ENCODE peak calls at places on chromosomes 7 and 10, in five cellular contexts. W, A, B, H and N are unnamed samples.
A peak's percentile ranks its signal among the peaks of the same experiment; 100 is the strongest.

GRCh38 chr7:24982917-24983316 is 2.9 kb upstream of the OSBPL3 start:
- DNase-seq in W (no peak), A (no peak), B (no peak), H (no peak), N (no peak)

GRCh38 chr10:33661580-33662269 is 327.3 kb upstream of the NRP1 start:
- DNase-seq in W (no peak), A (peak; percentile 93), B (no peak), H (peak; percentile 57), N (peak; percentile 83)

GRCh38 chr7:95446618-95447017 is 11.8 kb upstream of the PON2 start:
- DNase-seq in W (no peak), A (no peak), B (no peak), H (no peak), N (no peak)

GRCh38 chr7:96131525-96131924 is 190.4 kb downstream of the SLC25A13 start:
- DNase-seq in W (no peak), A (no peak), B (no peak), H (no peak), N (no peak)

GRCh38 chr10:3091346-3091787 is 24.0 kb downstream of the PFKP start:
- DNase-seq in W (no peak), A (peak; percentile 33), B (no peak), H (peak; percentile 42), N (no peak)

GRCh38 chr7:17444673-17445072 is 146.2 kb downstream of the AHR start:
- DNase-seq in W (no peak), A (no peak), B (no peak), H (peak; percentile 65), N (no peak)

GRCh38 chr10:91901784-91902677 is 7.3 kb downstream of the FGFBP3 start:
- DNase-seq in W (no peak), A (peak; percentile 69), B (no peak), H (peak; percentile 82), N (no peak)

GRCh38 chr10:59366310-59366709 is 4.0 kb upstream of the FAM13C start:
- DNase-seq in W (no peak), A (no peak), B (no peak), H (no peak), N (no peak)

GRCh38 chr7:40008218-40008815 is 58.3 kb downstream of the CDK13 start:
- DNase-seq in W (no peak), A (peak; percentile 49), B (no peak), H (peak; percentile 12), N (no peak)

GRCh38 chr10:113450906-113451305 is 101.9 kb upstream of the HABP2 start:
- DNase-seq in W (no peak), A (no peak), B (no peak), H (no peak), N (no peak)

GRCh38 chr10:101986277-101986971 is 69.5 kb downstream of the ARMH3 start:
- DNase-seq in W (no peak), A (no peak), B (no peak), H (no peak), N (no peak)

GRCh38 chr7:19587291-19587690 is 121.5 kb downstream of the POLR1F start:
- DNase-seq in W (no peak), A (no peak), B (no peak), H (no peak), N (no peak)

GRCh38 chr10:33897255-33897893 is 562.9 kb upstream of the NRP1 start:
- DNase-seq in W (no peak), A (peak; percentile 27), B (no peak), H (peak; percentile 94), N (no peak)

GRCh38 chr10:46520381-46520780 is 36.1 kb downstream of the GPRIN2 start:
- DNase-seq in W (no peak), A (no peak), B (no peak), H (no peak), N (peak; percentile 32)

GRCh38 chr10:106402455-106402854 is 762.1 kb downstream of the SORCS1 start:
- DNase-seq in W (no peak), A (no peak), B (no peak), H (no peak), N (no peak)

GRCh38 chr10:97601268-97602215 is 12.0 kb downstream of the C10orf62 start:
- DNase-seq in W (no peak), A (no peak), B (no peak), H (no peak), N (peak; percentile 93)

GRCh38 chr7:138992052-138992531 is 10.9 kb upstream of the KIAA1549 start:
- DNase-seq in W (no peak), A (peak; percentile 83), B (no peak), H (no peak), N (no peak)

GRCh38 chr10:78512205-78512550 is 478.5 kb downstream of the RPS24 start:
- DNase-seq in W (no peak), A (no peak), B (no peak), H (no peak), N (no peak)

GRCh38 chr10:28535846-28536245 is 2.9 kb downstream of the WAC start:
- DNase-seq in W (no peak), A (no peak), B (no peak), H (no peak), N (no peak)

GRCh38 chr7:101315336-101315735 is 6.3 kb downstream of the IFT22 start:
- DNase-seq in W (no peak), A (peak; percentile 49), B (no peak), H (no peak), N (no peak)

GRCh38 chr10:120493411-120494312 is 36.6 kb downstream of the PLPP4 start:
- DNase-seq in W (no peak), A (no peak), B (no peak), H (no peak), N (no peak)

GRCh38 chr7:1922071-1922869 is 252.2 kb downstream of the ELFN1 start:
- DNase-seq in W (no peak), A (peak; percentile 66), B (no peak), H (no peak), N (no peak)

GRCh38 chr7:140304071-140304799 is 94.1 kb downstream of the SLC37A3 start:
- DNase-seq in W (no peak), A (no peak), B (no peak), H (no peak), N (no peak)

GRCh38 chr10:132628966-132629900 is 91.6 kb downstream of the INPP5A start:
- DNase-seq in W (no peak), A (no peak), B (no peak), H (no peak), N (peak; percentile 58)

GRCh38 chr7:74655785-74656420 is 1.6 kb upstream of the GTF2I start:
- DNase-seq in W (no peak), A (no peak), B (no peak), H (no peak), N (no peak)

GRCh38 chr10:75137533-75138438 is 26.3 kb downstream of the SAMD8 start:
- DNase-seq in W (no peak), A (peak; percentile 60), B (no peak), H (peak; percentile 58), N (no peak)

GRCh38 chr7:44282601-44283171 is 42.7 kb downstream of the CAMK2B start:
- DNase-seq in W (peak; percentile 0), A (no peak), B (no peak), H (no peak), N (peak; percentile 54)

GRCh38 chr7:123633553-123633952 is 22.1 kb upstream of the LMOD2 start:
- DNase-seq in W (no peak), A (peak; percentile 39), B (no peak), H (peak; percentile 46), N (no peak)

GRCh38 chr7:106966121-106966520 is 78.4 kb upstream of the PRKAR2B start:
- DNase-seq in W (no peak), A (no peak), B (no peak), H (no peak), N (no peak)